ENCODE peak calls at places on chromosomes 4 and X, in four cellular contexts. J is effector CD4-positive, alpha-beta T cell; P is H9; D is M059J. Z is an unnamed sample.

GRCh38 chr4:105197777-105198176 is 51.1 kb downstream of the TET2 start:
- DNase-seq in D (peak; percentile 5), P (no peak), J (no peak), Z (no peak)

GRCh38 chrX:152641996-152642395 is 4.3 kb downstream of the GABRQ start:
- DNase-seq in P (peak; percentile 61), J (no peak), D (peak; percentile 33), Z (peak; percentile 26)

GRCh38 chr4:824461-825062 is 1.4 kb downstream of the CPLX1 start:
- DNase-seq in D (peak; percentile 29), P (no peak), J (no peak), Z (no peak)

GRCh38 chr4:163109967-163110366 is 56.7 kb downstream of the NAF1 start:
- DNase-seq in J (no peak), D (no peak), P (no peak), Z (no peak)

GRCh38 chr4:8370835-8371234 is 69.7 kb downstream of the ACOX3 start:
- DNase-seq in J (no peak), P (no peak), D (no peak), Z (no peak)

GRCh38 chr4:153014460-153014859 is 78.3 kb downstream of the FHDC1 start:
- DNase-seq in P (no peak), J (no peak), D (peak; percentile 12), Z (no peak)

GRCh38 chr4:110622841-110623709 is at the start of gene PITX2:
- DNase-seq in D (no peak), P (peak; percentile 100), J (no peak), Z (peak; percentile 89)

GRCh38 chr4:138199568-138200235 is 42.4 kb downstream of the SLC7A11 start:
- DNase-seq in D (peak; percentile 38), J (no peak), P (no peak), Z (peak; percentile 87)

GRCh38 chr4:158914178-158914577 is 145.4 kb downstream of the FNIP2 start:
- DNase-seq in J (no peak), P (no peak), D (peak; percentile 79), Z (peak; percentile 68)

GRCh38 chrX:57528670-57529255 is 63.0 kb upstream of the ZXDB start:
- DNase-seq in J (no peak), D (peak; percentile 26), P (peak; percentile 38), Z (peak; percentile 42)

GRCh38 chr4:147740176-147740575 is 8.3 kb downstream of the ARHGAP10 start:
- DNase-seq in D (peak; percentile 44), P (no peak), J (no peak), Z (no peak)

GRCh38 chrX:51148848-51149247 is 183.8 kb upstream of the NUDT10 start:
- DNase-seq in J (no peak), P (peak; percentile 60), D (no peak), Z (peak; percentile 1)

GRCh38 chr4:186688150-186688943 is 35.3 kb downstream of the FAT1 start:
- DNase-seq in P (peak; percentile 84), J (no peak), D (no peak), Z (no peak)

GRCh38 chr4:11505225-11505971 is 76.7 kb upstream of the HS3ST1 start:
- DNase-seq in P (no peak), D (peak; percentile 87), J (no peak), Z (peak; percentile 89)

GRCh38 chr4:94444771-94445170 is 7.0 kb upstream of the PDLIM5 start:
- DNase-seq in P (no peak), J (no peak), D (no peak), Z (no peak)